ENCODE peak calls at places on chromosomes 2 and 18, in nine cellular contexts. S is adrenal gland; I is neural crest cell; N is epithelial cell of esophagus; Q is activated B cell treated with CpG ODN at 0.5 μM for 24 hours; A is Calu3; O is RWPE1; Y is activated CD8-positive, alpha-beta T cell treated with anti-CD3 and anti-CD28 coated beads for 36 hours; X is kidney epithelial cell. C is an unnamed sample.

GRCh38 chr2:121018136-121019057 is 266.6 kb downstream of the TFCP2L1 start:
- DNase-seq in S (peak), I (no peak), N (no peak), Q (no peak), A (peak), O (no peak), Y (no peak), X (peak), C (peak)

GRCh38 chr2:70121627-70122372 is 34.5 kb downstream of the PCBP1 start:
- DNase-seq in S (no peak), I (no peak), N (no peak), Q (no peak), A (no peak), O (no peak), Y (peak), X (no peak), C (no peak)

GRCh38 chr18:55779711-55780590 is 192.0 kb upstream of the TCF4 start:
- DNase-seq in S (peak), I (peak), N (peak), Q (peak), A (no peak), O (peak), Y (peak), X (no peak), C (no peak)

GRCh38 chr2:174918886-174919526 is 86.2 kb downstream of the CHN1 start:
- DNase-seq in S (no peak), I (no peak), N (no peak), Q (no peak), A (no peak), O (no peak), Y (no peak), X (no peak), C (no peak)

GRCh38 chr2:215847718-215848117 is 165.6 kb downstream of the MREG start:
- DNase-seq in S (no peak), I (no peak), N (peak), Q (no peak), A (no peak), O (no peak), Y (no peak), X (no peak), C (no peak)

GRCh38 chr2:116319935-116320334 is 1494.6 kb upstream of the DDX18 start:
- DNase-seq in S (no peak), I (no peak), N (no peak), Q (no peak), A (no peak), O (no peak), Y (no peak), X (no peak), C (peak)

GRCh38 chr2:120013569-120014223 is 819 bp downstream of the EPB41L5 start:
- DNase-seq in S (no peak), I (no peak), N (peak), Q (no peak), A (no peak), O (peak), Y (peak), X (no peak), C (no peak)

GRCh38 chr2:54606393-54606973 is 117.0 kb upstream of the EML6 start:
- DNase-seq in S (no peak), I (no peak), N (no peak), Q (no peak), A (no peak), O (no peak), Y (peak), X (no peak), C (no peak)

GRCh38 chr2:127218843-127219715 is 1.0 kb downstream of the CYP27C1 start:
- DNase-seq in S (no peak), I (peak), N (no peak), Q (peak), A (no peak), O (no peak), Y (no peak), X (no peak), C (no peak)

GRCh38 chr2:226423498-226423960 is 376.1 kb downstream of the IRS1 start:
- DNase-seq in S (no peak), I (no peak), N (peak), Q (peak), A (no peak), O (no peak), Y (peak), X (no peak), C (no peak)

GRCh38 chr18:80033181-80034067 is 810 bp upstream of the RBFA start:
- DNase-seq in S (no peak), I (peak), N (peak), Q (peak), A (no peak), O (peak), Y (peak), X (no peak), C (peak)

GRCh38 chr2:175054340-175054739 is 49.2 kb upstream of the CHN1 start:
- DNase-seq in S (no peak), I (no peak), N (no peak), Q (no peak), A (no peak), O (no peak), Y (no peak), X (no peak), C (no peak)

GRCh38 chr2:14944562-14945346 is 312.2 kb downstream of the LRATD1 start:
- DNase-seq in S (no peak), I (no peak), N (peak), Q (no peak), A (peak), O (peak), Y (no peak), X (no peak), C (no peak)

GRCh38 chr2:241146286-241146685 is 3.0 kb downstream of the PASK start:
- DNase-seq in S (no peak), I (no peak), N (no peak), Q (no peak), A (no peak), O (no peak), Y (no peak), X (no peak), C (no peak)

GRCh38 chr2:22855081-22855480 is 529.9 kb upstream of the KLHL29 start:
- DNase-seq in S (no peak), I (no peak), N (no peak), Q (no peak), A (no peak), O (no peak), Y (no peak), X (no peak), C (no peak)

GRCh38 chr2:128765822-128766221 is 447.2 kb upstream of the HS6ST1 start:
- DNase-seq in S (no peak), I (no peak), N (no peak), Q (no peak), A (no peak), O (no peak), Y (no peak), X (no peak), C (no peak)

GRCh38 chr2:202510911-202511310 is 123.9 kb upstream of the FAM117B start:
- DNase-seq in S (no peak), I (no peak), N (peak), Q (no peak), A (no peak), O (peak), Y (no peak), X (no peak), C (no peak)

GRCh38 chr2:186884585-186884984 is 35.6 kb upstream of the ZSWIM2 start:
- DNase-seq in S (peak), I (no peak), N (no peak), Q (no peak), A (no peak), O (no peak), Y (no peak), X (no peak), C (no peak)

GRCh38 chr2:215060851-215061541 is 77.4 kb downstream of the ABCA12 start:
- DNase-seq in S (no peak), I (no peak), N (no peak), Q (no peak), A (no peak), O (no peak), Y (no peak), X (no peak), C (no peak)

GRCh38 chr2:109435866-109436634 is 177.7 kb downstream of the SEPTIN10 start:
- DNase-seq in S (peak), I (no peak), N (peak), Q (no peak), A (no peak), O (no peak), Y (no peak), X (no peak), C (no peak)

GRCh38 chr2:131105950-131106801 is 1.0 kb downstream of the PLEKHB2 start:
- DNase-seq in S (peak), I (no peak), N (peak), Q (peak), A (peak), O (peak), Y (peak), X (no peak), C (no peak)

GRCh38 chr2:180781276-180781675 is 199.1 kb upstream of the UBE2E3 start:
- DNase-seq in S (no peak), I (no peak), N (no peak), Q (no peak), A (no peak), O (no peak), Y (no peak), X (no peak), C (no peak)

DNA sequence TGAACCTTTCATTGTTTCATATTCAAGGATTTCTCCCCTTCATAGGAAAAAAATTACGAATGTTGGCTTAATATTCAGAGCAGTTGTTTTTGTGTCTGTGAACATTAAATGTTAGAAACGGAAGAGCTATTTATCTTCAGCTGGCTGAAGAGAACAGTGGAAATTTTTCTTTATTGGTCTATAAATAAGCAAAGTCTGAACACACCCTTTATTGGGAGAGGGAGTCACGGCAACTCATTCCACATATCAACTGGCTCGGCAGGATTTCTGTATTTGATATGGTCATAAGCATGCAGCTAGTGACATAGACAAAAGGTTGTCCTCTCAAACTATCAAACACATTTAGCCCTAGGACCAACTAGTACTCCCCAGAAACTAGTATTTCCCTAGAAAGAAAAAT is 468.4 kb upstream of the HNRNPA3 start:
- DNase-seq in S (no peak), I (no peak), N (no peak), Q (no peak), A (no peak), O (no peak), Y (no peak), X (no peak), C (no peak)
- TF ChIP-seq CTCF in S (no peak), I (no peak), N (no peak), Q (no peak), A (no peak), O (no peak), Y (no peak), X (no peak), C (no peak)

DNA sequence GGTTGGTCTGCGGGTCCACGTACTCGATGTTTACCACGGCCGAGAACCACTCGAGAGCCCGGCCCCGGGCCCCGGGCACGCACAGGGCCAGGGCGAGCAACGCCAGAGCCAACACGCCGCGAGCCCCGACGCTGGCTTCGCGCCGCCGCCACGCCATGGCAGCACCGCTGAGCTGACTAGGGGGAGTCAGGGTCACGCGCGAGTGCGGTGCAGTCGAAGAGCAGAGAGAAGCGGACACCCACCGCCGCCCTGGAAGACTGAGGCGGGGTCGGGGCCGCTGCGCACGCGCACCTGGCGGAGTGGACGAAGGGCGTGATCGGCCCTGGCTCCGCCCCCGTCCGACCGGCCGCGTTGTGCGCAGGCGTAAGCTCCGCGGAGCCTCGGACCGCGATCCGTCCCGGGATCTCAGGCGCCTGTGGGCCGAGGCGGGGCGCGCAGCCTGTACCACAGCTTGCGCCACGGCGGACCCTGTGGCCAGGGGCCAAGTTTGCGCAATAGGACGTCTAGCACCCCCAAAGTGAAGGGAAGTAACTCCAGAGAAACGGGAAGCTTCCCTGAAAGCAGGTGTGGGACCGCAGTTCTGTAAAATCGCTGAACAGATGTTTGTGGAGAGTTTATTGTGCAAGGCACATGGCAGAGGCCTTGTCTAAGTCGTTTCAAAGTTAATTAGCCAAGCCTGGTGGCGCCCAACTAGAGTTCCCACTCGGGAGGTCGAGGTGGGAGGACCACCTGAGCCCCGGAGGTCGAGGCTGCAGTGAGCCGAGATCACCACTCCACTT is at the start of gene RNF149:
- DNase-seq in S (peak), I (peak), N (peak), Q (peak), A (peak), O (peak), Y (peak), X (no peak), C (peak)
- TF ChIP-seq CTCF in S (peak), I (peak), N (no peak), Q (no peak), A (no peak), O (no peak), Y (no peak), X (no peak), C (no peak)

DNA sequence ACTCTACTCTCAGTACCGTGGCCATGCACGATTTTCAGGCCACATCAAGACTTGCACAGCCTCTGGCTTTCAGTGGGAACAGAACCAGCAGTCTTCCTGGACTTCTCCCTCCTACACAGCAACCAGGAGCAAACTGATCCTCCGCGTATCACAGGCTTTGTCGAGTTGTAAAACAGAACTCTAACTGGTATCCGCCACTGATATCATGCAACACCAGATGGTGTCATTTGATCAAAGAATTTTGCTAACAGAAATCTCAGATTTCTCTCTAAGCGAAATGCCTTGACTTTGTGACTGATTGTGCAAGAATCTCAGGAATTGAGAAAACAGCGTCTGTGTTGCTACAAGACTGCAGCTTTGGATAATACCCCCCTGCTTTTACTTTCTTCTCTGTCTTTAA is 85.7 kb downstream of the COPS8 start:
- DNase-seq in S (peak), I (no peak), N (peak), Q (no peak), A (peak), O (peak), Y (no peak), X (peak), C (peak)
- TF ChIP-seq CTCF in S (peak), I (no peak), N (peak), Q (no peak), A (peak), O (peak), Y (no peak), X (peak), C (peak)

GRCh38 chr18:46677609-46678470 is 20.8 kb upstream of the LOXHD1 start:
- DNase-seq in S (peak), I (no peak), N (peak), Q (no peak), A (no peak), O (no peak), Y (no peak), X (peak), C (no peak)
- TF ChIP-seq CTCF in S (no peak), I (no peak), N (no peak), Q (no peak), A (no peak), O (no peak), Y (no peak), X (peak), C (peak)

GRCh38 chr2:43269074-43269572 is 42.7 kb upstream of the ZFP36L2 start:
- DNase-seq in S (peak), I (no peak), N (peak), Q (no peak), A (no peak), O (no peak), Y (no peak), X (peak), C (peak)
- TF ChIP-seq CTCF in S (no peak), I (no peak), N (no peak), Q (no peak), A (no peak), O (no peak), Y (no peak), X (no peak), C (peak)

DNA sequence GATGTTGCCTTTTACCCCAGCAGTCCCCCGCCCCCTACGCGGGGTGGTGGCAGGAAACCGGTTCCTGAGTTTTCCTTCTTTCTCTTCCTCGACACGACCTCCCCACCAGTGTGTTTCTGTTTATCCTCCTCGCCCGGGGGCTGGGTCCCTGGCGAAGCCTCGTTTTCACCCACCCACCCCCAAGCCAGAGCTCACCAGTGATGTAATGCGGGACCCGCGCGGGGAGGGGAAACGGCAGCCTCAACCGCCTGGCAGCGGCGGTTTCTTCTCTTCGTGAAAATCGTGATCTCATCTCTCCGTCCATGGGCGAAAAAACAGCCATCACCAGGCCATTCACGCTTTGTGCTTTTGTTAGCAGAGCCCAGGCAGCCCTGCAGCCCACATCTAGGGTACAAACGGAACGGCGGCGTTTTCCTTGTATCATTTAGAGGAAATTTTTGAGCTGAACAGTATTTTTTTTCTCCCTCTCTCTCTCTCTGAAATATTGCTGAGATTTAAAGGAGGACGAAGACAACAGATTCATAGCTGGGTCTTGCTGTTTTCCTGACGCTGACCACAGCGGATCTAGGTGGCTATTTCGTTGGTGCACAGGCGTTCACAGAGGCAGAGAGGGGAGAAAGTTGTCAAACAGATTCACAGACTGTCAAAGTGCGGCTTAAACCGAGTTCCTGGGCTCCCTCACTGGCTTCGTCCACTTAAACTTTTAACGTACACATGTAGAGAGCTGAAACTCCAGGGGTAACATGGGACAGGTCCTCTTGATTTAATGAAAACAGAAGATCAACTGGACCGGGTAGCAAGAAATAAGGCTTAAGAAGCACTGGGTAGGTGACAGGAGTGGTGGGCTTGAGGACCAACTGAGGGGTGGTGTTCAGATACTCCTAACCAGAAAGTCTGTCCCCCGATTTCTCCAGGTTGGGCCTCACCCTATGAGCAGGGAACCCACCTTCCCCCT is 21.9 kb upstream of the PAX3 start:
- DNase-seq in S (peak), I (peak), N (no peak), Q (no peak), A (no peak), O (no peak), Y (no peak), X (no peak), C (no peak)
- TF ChIP-seq CTCF in S (no peak), I (no peak), N (no peak), Q (no peak), A (no peak), O (no peak), Y (no peak), X (no peak), C (no peak)

GRCh38 chr18:39571511-39571910 is 2005.9 kb upstream of the CELF4 start:
- DNase-seq in S (no peak), I (no peak), N (peak), Q (no peak), A (peak), O (no peak), Y (no peak), X (no peak), C (no peak)
- TF ChIP-seq CTCF in S (no peak), I (peak), N (peak), Q (no peak), A (peak), O (no peak), Y (peak), X (peak), C (peak)

C was measured in retinal pigment epithelial cell.